ENCODE peak calls at places on chromosomes 3 and 15, in eight cellular contexts. One of them, this sample, is unnamed.

GRCh38 chr15:75720787-75721461 is 8.3 kb upstream of the CSPG4 start:
- DNase-seq in heart left ventricle: no peak
- DNase-seq in psoas muscle: peak; percentile 62
- DNase-seq in retinal pigment epithelial cell: peak; percentile 43
- DNase-seq in cardiac fibroblast: no peak
- DNase-seq in Peyer's patch: peak; percentile 89
- DNase-seq in foreskin keratinocyte: peak; percentile 52
- DNase-seq in H9: peak; percentile 76
- DNase-seq in this sample: no peak

GRCh38 chr3:58755153-58755552 is 88.6 kb upstream of the FAM3D start:
- DNase-seq in heart left ventricle: no peak
- DNase-seq in psoas muscle: no peak
- DNase-seq in retinal pigment epithelial cell: no peak
- DNase-seq in cardiac fibroblast: no peak
- DNase-seq in Peyer's patch: no peak
- DNase-seq in foreskin keratinocyte: no peak
- DNase-seq in H9: no peak
- DNase-seq in this sample: no peak

GRCh38 chr3:18144571-18144970 is 280.6 kb downstream of the SATB1 start:
- DNase-seq in heart left ventricle: no peak
- DNase-seq in psoas muscle: no peak
- DNase-seq in retinal pigment epithelial cell: peak; percentile 22
- DNase-seq in cardiac fibroblast: no peak
- DNase-seq in Peyer's patch: no peak
- DNase-seq in foreskin keratinocyte: no peak
- DNase-seq in H9: no peak
- DNase-seq in this sample: no peak

GRCh38 chr3:159929181-159929893 is 59.3 kb upstream of the IL12A start:
- DNase-seq in heart left ventricle: peak; percentile 32
- DNase-seq in psoas muscle: peak; percentile 20
- DNase-seq in retinal pigment epithelial cell: no peak
- DNase-seq in cardiac fibroblast: peak; percentile 75
- DNase-seq in Peyer's patch: no peak
- DNase-seq in foreskin keratinocyte: peak; percentile 54
- DNase-seq in H9: no peak
- DNase-seq in this sample: no peak

GRCh38 chr3:188296761-188297689 is 143.1 kb downstream of the LPP start:
- DNase-seq in heart left ventricle: no peak
- DNase-seq in psoas muscle: no peak
- DNase-seq in retinal pigment epithelial cell: peak; percentile 66
- DNase-seq in cardiac fibroblast: peak; percentile 95
- DNase-seq in Peyer's patch: peak; percentile 60
- DNase-seq in foreskin keratinocyte: no peak
- DNase-seq in H9: no peak
- DNase-seq in this sample: no peak

GRCh38 chr3:196883361-196883760 is 15.6 kb downstream of the SENP5 start:
- DNase-seq in heart left ventricle: no peak
- DNase-seq in psoas muscle: no peak
- DNase-seq in retinal pigment epithelial cell: no peak
- DNase-seq in cardiac fibroblast: no peak
- DNase-seq in Peyer's patch: no peak
- DNase-seq in foreskin keratinocyte: no peak
- DNase-seq in H9: no peak
- DNase-seq in this sample: no peak

GRCh38 chr3:103308921-103309320 is 874.1 kb downstream of the ZPLD1 start:
- DNase-seq in heart left ventricle: no peak
- DNase-seq in psoas muscle: no peak
- DNase-seq in retinal pigment epithelial cell: no peak
- DNase-seq in cardiac fibroblast: no peak
- DNase-seq in Peyer's patch: no peak
- DNase-seq in foreskin keratinocyte: no peak
- DNase-seq in H9: peak; percentile 37
- DNase-seq in this sample: no peak

GRCh38 chr3:105564546-105565288 is 198.0 kb downstream of the ALCAM start:
- DNase-seq in heart left ventricle: no peak
- DNase-seq in psoas muscle: no peak
- DNase-seq in retinal pigment epithelial cell: no peak
- DNase-seq in cardiac fibroblast: no peak
- DNase-seq in Peyer's patch: peak; percentile 59
- DNase-seq in foreskin keratinocyte: no peak
- DNase-seq in H9: no peak
- DNase-seq in this sample: no peak

GRCh38 chr15:51366911-51367310 is 25.5 kb downstream of the GLDN start:
- DNase-seq in heart left ventricle: peak; percentile 29
- DNase-seq in psoas muscle: no peak
- DNase-seq in retinal pigment epithelial cell: no peak
- DNase-seq in cardiac fibroblast: peak; percentile 84
- DNase-seq in Peyer's patch: peak; percentile 50
- DNase-seq in foreskin keratinocyte: no peak
- DNase-seq in H9: no peak
- DNase-seq in this sample: no peak

GRCh38 chr3:13307041-13307440 is 113.1 kb downstream of the NUP210 start:
- DNase-seq in heart left ventricle: no peak
- DNase-seq in psoas muscle: no peak
- DNase-seq in retinal pigment epithelial cell: no peak
- DNase-seq in cardiac fibroblast: no peak
- DNase-seq in Peyer's patch: no peak
- DNase-seq in foreskin keratinocyte: no peak
- DNase-seq in H9: no peak
- DNase-seq in this sample: no peak

GRCh38 chr3:152320201-152320617 is 51.5 kb downstream of the MBNL1 start:
- DNase-seq in heart left ventricle: no peak
- DNase-seq in psoas muscle: no peak
- DNase-seq in retinal pigment epithelial cell: no peak
- DNase-seq in cardiac fibroblast: peak; percentile 59
- DNase-seq in Peyer's patch: no peak
- DNase-seq in foreskin keratinocyte: no peak
- DNase-seq in H9: no peak
- DNase-seq in this sample: no peak

GRCh38 chr3:108538083-108538482 is 27.7 kb upstream of the MYH15 start:
- DNase-seq in heart left ventricle: no peak
- DNase-seq in psoas muscle: no peak
- DNase-seq in retinal pigment epithelial cell: no peak
- DNase-seq in cardiac fibroblast: no peak
- DNase-seq in Peyer's patch: no peak
- DNase-seq in foreskin keratinocyte: no peak
- DNase-seq in H9: no peak
- DNase-seq in this sample: no peak

GRCh38 chr15:70299931-70300858 is 202.5 kb upstream of the TLE3 start:
- DNase-seq in heart left ventricle: no peak
- DNase-seq in psoas muscle: no peak
- DNase-seq in retinal pigment epithelial cell: no peak
- DNase-seq in cardiac fibroblast: no peak
- DNase-seq in Peyer's patch: peak; percentile 90
- DNase-seq in foreskin keratinocyte: no peak
- DNase-seq in H9: no peak
- DNase-seq in this sample: no peak

GRCh38 chr3:105823149-105823866 is 45.5 kb downstream of the CBLB start:
- DNase-seq in heart left ventricle: no peak
- DNase-seq in psoas muscle: no peak
- DNase-seq in retinal pigment epithelial cell: peak; percentile 66
- DNase-seq in cardiac fibroblast: peak; percentile 83
- DNase-seq in Peyer's patch: peak; percentile 61
- DNase-seq in foreskin keratinocyte: peak; percentile 75
- DNase-seq in H9: no peak
- DNase-seq in this sample: no peak

GRCh38 chr3:71689305-71689704 is 35.9 kb downstream of the EIF4E3 start:
- DNase-seq in heart left ventricle: no peak
- DNase-seq in psoas muscle: no peak
- DNase-seq in retinal pigment epithelial cell: no peak
- DNase-seq in cardiac fibroblast: no peak
- DNase-seq in Peyer's patch: no peak
- DNase-seq in foreskin keratinocyte: no peak
- DNase-seq in H9: no peak
- DNase-seq in this sample: no peak

GRCh38 chr15:33584797-33585196 is 274.0 kb downstream of the RYR3 start:
- DNase-seq in heart left ventricle: no peak
- DNase-seq in psoas muscle: no peak
- DNase-seq in retinal pigment epithelial cell: no peak
- DNase-seq in cardiac fibroblast: peak; percentile 39
- DNase-seq in Peyer's patch: no peak
- DNase-seq in foreskin keratinocyte: peak; percentile 3
- DNase-seq in H9: no peak
- DNase-seq in this sample: no peak

GRCh38 chr3:43161684-43162512 is 56.0 kb upstream of the POMGNT2 start:
- DNase-seq in heart left ventricle: no peak
- DNase-seq in psoas muscle: no peak
- DNase-seq in retinal pigment epithelial cell: peak; percentile 55
- DNase-seq in cardiac fibroblast: peak; percentile 80
- DNase-seq in Peyer's patch: no peak
- DNase-seq in foreskin keratinocyte: no peak
- DNase-seq in H9: peak; percentile 55
- DNase-seq in this sample: peak; percentile 53

GRCh38 chr3:60555704-60556340 is 695.4 kb downstream of the FHIT start:
- DNase-seq in heart left ventricle: no peak
- DNase-seq in psoas muscle: no peak
- DNase-seq in retinal pigment epithelial cell: peak; percentile 7
- DNase-seq in cardiac fibroblast: no peak
- DNase-seq in Peyer's patch: no peak
- DNase-seq in foreskin keratinocyte: peak; percentile 76
- DNase-seq in H9: peak; percentile 50
- DNase-seq in this sample: no peak

GRCh38 chr3:179744667-179745066 is 91.8 kb downstream of the USP13 start:
- DNase-seq in heart left ventricle: no peak
- DNase-seq in psoas muscle: no peak
- DNase-seq in retinal pigment epithelial cell: no peak
- DNase-seq in cardiac fibroblast: no peak
- DNase-seq in Peyer's patch: no peak
- DNase-seq in foreskin keratinocyte: no peak
- DNase-seq in H9: no peak
- DNase-seq in this sample: no peak

GRCh38 chr3:78258798-78259197 is 1218.9 kb downstream of the ROBO2 start:
- DNase-seq in heart left ventricle: no peak
- DNase-seq in psoas muscle: no peak
- DNase-seq in retinal pigment epithelial cell: peak; percentile 19
- DNase-seq in cardiac fibroblast: peak; percentile 70
- DNase-seq in Peyer's patch: no peak
- DNase-seq in foreskin keratinocyte: peak; percentile 10
- DNase-seq in H9: no peak
- DNase-seq in this sample: no peak

DNA sequence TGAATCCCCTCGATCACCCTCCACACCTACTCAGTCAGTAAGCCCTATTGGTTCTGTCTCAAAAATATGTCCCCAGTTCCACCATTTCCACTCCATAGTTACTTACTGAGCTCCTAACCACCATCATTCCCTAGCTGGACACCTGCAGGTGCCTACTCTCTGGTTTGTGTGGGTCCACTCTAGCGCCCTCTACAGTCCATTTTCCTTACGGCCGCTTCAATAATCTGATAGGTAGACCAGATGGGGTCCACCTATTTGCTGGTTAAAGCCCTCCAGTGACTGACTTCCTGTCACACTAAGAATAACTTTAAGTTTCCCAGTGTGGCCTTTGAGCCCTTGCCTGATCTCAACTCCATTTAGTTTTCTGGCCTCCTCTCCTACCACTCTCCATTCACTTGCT is 5.0 kb downstream of the GXYLT2 start:
- DNase-seq in heart left ventricle: no peak
- DNase-seq in psoas muscle: no peak
- DNase-seq in retinal pigment epithelial cell: no peak
- DNase-seq in cardiac fibroblast: no peak
- DNase-seq in Peyer's patch: no peak
- DNase-seq in foreskin keratinocyte: no peak
- DNase-seq in H9: peak; percentile 77
- DNase-seq in this sample: no peak
- TF ChIP-seq CTCF in heart left ventricle: no peak
- TF ChIP-seq CTCF in psoas muscle: no peak
- TF ChIP-seq CTCF in retinal pigment epithelial cell: peak; percentile 36
- TF ChIP-seq CTCF in cardiac fibroblast: peak; percentile 43
- TF ChIP-seq CTCF in Peyer's patch: no peak
- TF ChIP-seq CTCF in foreskin keratinocyte: peak; percentile 38
- TF ChIP-seq CTCF in H9: peak; percentile 89
- TF ChIP-seq CTCF in this sample: peak; percentile 21

DNA sequence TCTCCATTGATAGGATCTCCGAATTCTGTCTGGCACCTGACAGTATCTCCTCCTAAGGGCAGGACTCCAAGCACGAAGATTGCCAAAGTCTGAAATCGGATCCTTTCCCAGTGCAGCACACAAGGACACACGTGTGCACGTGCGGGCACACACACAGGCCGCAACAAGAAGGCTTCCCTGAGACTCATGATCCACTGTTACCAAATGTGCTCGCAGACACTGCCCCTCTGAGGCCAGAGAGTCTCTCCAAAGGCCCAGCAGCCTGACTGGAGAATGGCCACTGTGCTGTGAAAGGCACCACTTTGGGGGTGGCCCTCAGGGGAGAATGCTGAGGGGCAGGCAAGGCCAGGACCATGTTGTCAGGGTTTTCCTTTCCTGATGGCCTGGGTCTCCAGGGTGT is 112.0 kb upstream of the ETV5 start:
- DNase-seq in heart left ventricle: no peak
- DNase-seq in psoas muscle: peak; percentile 67
- DNase-seq in retinal pigment epithelial cell: no peak
- DNase-seq in cardiac fibroblast: no peak
- DNase-seq in Peyer's patch: no peak
- DNase-seq in foreskin keratinocyte: peak; percentile 40
- DNase-seq in H9: peak; percentile 51
- DNase-seq in this sample: no peak
- TF ChIP-seq CTCF in heart left ventricle: no peak
- TF ChIP-seq CTCF in psoas muscle: peak; percentile 23
- TF ChIP-seq CTCF in retinal pigment epithelial cell: peak; percentile 12
- TF ChIP-seq CTCF in cardiac fibroblast: no peak
- TF ChIP-seq CTCF in Peyer's patch: no peak
- TF ChIP-seq CTCF in foreskin keratinocyte: peak; percentile 53
- TF ChIP-seq CTCF in H9: peak; percentile 26
- TF ChIP-seq CTCF in this sample: no peak

GRCh38 chr3:48598323-48599076 is 3.4 kb upstream of the COL7A1 start:
- DNase-seq in heart left ventricle: peak; percentile 81
- DNase-seq in psoas muscle: peak; percentile 70
- DNase-seq in retinal pigment epithelial cell: no peak
- DNase-seq in cardiac fibroblast: peak; percentile 92
- DNase-seq in Peyer's patch: peak; percentile 53
- DNase-seq in foreskin keratinocyte: peak; percentile 98
- DNase-seq in H9: no peak
- DNase-seq in this sample: peak; percentile 96
- TF ChIP-seq CTCF in heart left ventricle: no peak
- TF ChIP-seq CTCF in psoas muscle: no peak
- TF ChIP-seq CTCF in retinal pigment epithelial cell: no peak
- TF ChIP-seq CTCF in cardiac fibroblast: no peak
- TF ChIP-seq CTCF in Peyer's patch: no peak
- TF ChIP-seq CTCF in foreskin keratinocyte: peak; percentile 6
- TF ChIP-seq CTCF in H9: no peak
- TF ChIP-seq CTCF in this sample: peak; percentile 23

DNA sequence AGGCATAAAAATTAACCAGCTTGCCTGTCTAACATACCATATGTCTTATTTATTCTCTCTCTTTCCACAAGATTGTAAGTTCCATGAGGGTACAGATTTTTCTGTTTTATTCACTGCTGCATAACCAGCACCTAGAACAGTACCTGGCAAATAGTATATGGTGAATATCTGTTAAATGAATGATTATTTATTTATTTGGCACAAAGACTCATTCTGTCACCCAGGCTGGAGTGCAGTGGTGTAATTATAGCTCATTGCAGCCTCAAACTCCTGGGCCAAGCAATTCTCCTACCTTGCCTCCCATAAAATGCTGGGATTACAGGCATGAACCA is 24.9 kb downstream of the DENND4A start:
- DNase-seq in heart left ventricle: no peak
- DNase-seq in psoas muscle: no peak
- DNase-seq in retinal pigment epithelial cell: no peak
- DNase-seq in cardiac fibroblast: no peak
- DNase-seq in Peyer's patch: no peak
- DNase-seq in foreskin keratinocyte: no peak
- DNase-seq in H9: no peak
- DNase-seq in this sample: no peak
- TF ChIP-seq CTCF in heart left ventricle: no peak
- TF ChIP-seq CTCF in psoas muscle: no peak
- TF ChIP-seq CTCF in retinal pigment epithelial cell: no peak
- TF ChIP-seq CTCF in cardiac fibroblast: no peak
- TF ChIP-seq CTCF in Peyer's patch: no peak
- TF ChIP-seq CTCF in foreskin keratinocyte: no peak
- TF ChIP-seq CTCF in H9: no peak
- TF ChIP-seq CTCF in this sample: no peak